ENCODE peak calls at places on chromosomes 2 and 18, in seven cellular contexts. One of them, this sample, is unnamed.

GRCh38 chr2:47645246-47645645 is 137.7 kb upstream of the MSH6 start:
- DNase-seq in upper lobe of right lung: peak; percentile 7
- DNase-seq in GM23248: no peak
- DNase-seq in colonic mucosa: no peak
- DNase-seq in heart left ventricle: no peak
- DNase-seq in PC-3: no peak
- DNase-seq in adrenal gland: no peak
- DNase-seq in this sample: no peak

GRCh38 chr2:228600265-228600664 is 418.8 kb upstream of the SPHKAP start:
- DNase-seq in PC-3: peak; percentile 69
- DNase-seq in heart left ventricle: no peak
- DNase-seq in adrenal gland: no peak
- DNase-seq in colonic mucosa: no peak
- DNase-seq in upper lobe of right lung: no peak
- DNase-seq in GM23248: peak; percentile 96
- DNase-seq in this sample: no peak

GRCh38 chr2:48315847-48316194 is 214.1 kb upstream of the STON1 start:
- DNase-seq in heart left ventricle: no peak
- DNase-seq in adrenal gland: no peak
- DNase-seq in upper lobe of right lung: no peak
- DNase-seq in colonic mucosa: peak; percentile 36
- DNase-seq in GM23248: peak; percentile 37
- DNase-seq in PC-3: peak; percentile 28
- DNase-seq in this sample: no peak

GRCh38 chr2:138589663-138590062 is 88.1 kb downstream of the SPOPL start:
- DNase-seq in colonic mucosa: no peak
- DNase-seq in PC-3: no peak
- DNase-seq in adrenal gland: no peak
- DNase-seq in upper lobe of right lung: no peak
- DNase-seq in GM23248: no peak
- DNase-seq in heart left ventricle: no peak
- DNase-seq in this sample: no peak

GRCh38 chr18:38368886-38369285 is 803.3 kb upstream of the CELF4 start:
- DNase-seq in colonic mucosa: no peak
- DNase-seq in adrenal gland: no peak
- DNase-seq in GM23248: no peak
- DNase-seq in PC-3: peak; percentile 1
- DNase-seq in heart left ventricle: no peak
- DNase-seq in upper lobe of right lung: no peak
- DNase-seq in this sample: no peak

GRCh38 chr18:25052426-25052825 is 299.5 kb downstream of the ZNF521 start:
- DNase-seq in PC-3: no peak
- DNase-seq in upper lobe of right lung: no peak
- DNase-seq in colonic mucosa: no peak
- DNase-seq in adrenal gland: no peak
- DNase-seq in heart left ventricle: no peak
- DNase-seq in GM23248: no peak
- DNase-seq in this sample: no peak

GRCh38 chr2:160730296-160730995 is 236.8 kb upstream of the RBMS1 start:
- DNase-seq in adrenal gland: no peak
- DNase-seq in PC-3: no peak
- DNase-seq in GM23248: no peak
- DNase-seq in heart left ventricle: no peak
- DNase-seq in colonic mucosa: no peak
- DNase-seq in upper lobe of right lung: no peak
- DNase-seq in this sample: no peak

GRCh38 chr2:25483584-25484266 is 142.0 kb upstream of the DNMT3A start:
- DNase-seq in PC-3: no peak
- DNase-seq in upper lobe of right lung: no peak
- DNase-seq in colonic mucosa: no peak
- DNase-seq in heart left ventricle: no peak
- DNase-seq in GM23248: no peak
- DNase-seq in adrenal gland: no peak
- DNase-seq in this sample: no peak

GRCh38 chr2:144524190-144524957 is 4.5 kb upstream of the ZEB2 start:
- DNase-seq in upper lobe of right lung: peak; percentile 77
- DNase-seq in PC-3: no peak
- DNase-seq in heart left ventricle: peak; percentile 90
- DNase-seq in GM23248: peak; percentile 60
- DNase-seq in colonic mucosa: no peak
- DNase-seq in adrenal gland: peak; percentile 68
- DNase-seq in this sample: no peak

GRCh38 chr2:143480586-143481230 is 351.5 kb downstream of the ARHGAP15 start:
- DNase-seq in colonic mucosa: no peak
- DNase-seq in PC-3: no peak
- DNase-seq in upper lobe of right lung: no peak
- DNase-seq in GM23248: peak; percentile 18
- DNase-seq in adrenal gland: no peak
- DNase-seq in heart left ventricle: no peak
- DNase-seq in this sample: no peak

GRCh38 chr2:162582357-162582798 is 238.4 kb downstream of the GCA start:
- DNase-seq in upper lobe of right lung: no peak
- DNase-seq in heart left ventricle: no peak
- DNase-seq in colonic mucosa: peak; percentile 37
- DNase-seq in GM23248: no peak
- DNase-seq in PC-3: peak; percentile 69
- DNase-seq in adrenal gland: peak; percentile 90
- DNase-seq in this sample: no peak

GRCh38 chr18:35267161-35267651 is 22.8 kb downstream of the ZSCAN30 start:
- DNase-seq in heart left ventricle: peak; percentile 89
- DNase-seq in colonic mucosa: peak; percentile 69
- DNase-seq in upper lobe of right lung: peak; percentile 90
- DNase-seq in adrenal gland: peak; percentile 69
- DNase-seq in GM23248: peak; percentile 54
- DNase-seq in PC-3: no peak
- DNase-seq in this sample: peak; percentile 38

GRCh38 chr2:36770542-36771287 is 74.2 kb downstream of the VIT start:
- DNase-seq in heart left ventricle: no peak
- DNase-seq in GM23248: peak; percentile 52
- DNase-seq in PC-3: peak; percentile 49
- DNase-seq in colonic mucosa: peak; percentile 36
- DNase-seq in adrenal gland: no peak
- DNase-seq in upper lobe of right lung: no peak
- DNase-seq in this sample: no peak

GRCh38 chr2:240430595-240430994 is 4.9 kb upstream of the GPC1 start:
- DNase-seq in heart left ventricle: no peak
- DNase-seq in adrenal gland: peak; percentile 8
- DNase-seq in GM23248: no peak
- DNase-seq in upper lobe of right lung: peak; percentile 55
- DNase-seq in colonic mucosa: peak; percentile 11
- DNase-seq in PC-3: no peak
- DNase-seq in this sample: no peak

GRCh38 chr2:25174192-25174861 is 5.9 kb upstream of the POMC start:
- DNase-seq in PC-3: no peak
- DNase-seq in heart left ventricle: no peak
- DNase-seq in upper lobe of right lung: peak; percentile 28
- DNase-seq in colonic mucosa: no peak
- DNase-seq in adrenal gland: no peak
- DNase-seq in GM23248: no peak
- DNase-seq in this sample: no peak

GRCh38 chr2:71563872-71564271 is 110.5 kb downstream of the DYSF start:
- DNase-seq in upper lobe of right lung: no peak
- DNase-seq in PC-3: no peak
- DNase-seq in GM23248: peak; percentile 60
- DNase-seq in heart left ventricle: peak; percentile 42
- DNase-seq in colonic mucosa: no peak
- DNase-seq in adrenal gland: no peak
- DNase-seq in this sample: no peak

GRCh38 chr2:20149703-20150030 is 75.3 kb downstream of the SDC1 start:
- DNase-seq in upper lobe of right lung: no peak
- DNase-seq in heart left ventricle: no peak
- DNase-seq in adrenal gland: no peak
- DNase-seq in PC-3: no peak
- DNase-seq in colonic mucosa: no peak
- DNase-seq in GM23248: no peak
- DNase-seq in this sample: no peak

GRCh38 chr2:165443524-165443923 is 26.0 kb upstream of the CSRNP3 start:
- DNase-seq in colonic mucosa: no peak
- DNase-seq in heart left ventricle: no peak
- DNase-seq in GM23248: no peak
- DNase-seq in upper lobe of right lung: no peak
- DNase-seq in adrenal gland: no peak
- DNase-seq in PC-3: no peak
- DNase-seq in this sample: no peak

GRCh38 chr18:49585781-49586663 is 24.2 kb downstream of the LIPG start:
- DNase-seq in GM23248: no peak
- DNase-seq in colonic mucosa: no peak
- DNase-seq in adrenal gland: no peak
- DNase-seq in upper lobe of right lung: no peak
- DNase-seq in PC-3: no peak
- DNase-seq in heart left ventricle: no peak
- DNase-seq in this sample: no peak

GRCh38 chr2:209431701-209432100 is 7.9 kb downstream of the MAP2 start:
- DNase-seq in heart left ventricle: no peak
- DNase-seq in adrenal gland: no peak
- DNase-seq in upper lobe of right lung: no peak
- DNase-seq in PC-3: peak; percentile 96
- DNase-seq in colonic mucosa: no peak
- DNase-seq in GM23248: peak; percentile 73
- DNase-seq in this sample: no peak

GRCh38 chr2:74735544-74735943 is 81.5 kb downstream of the SEMA4F start:
- DNase-seq in upper lobe of right lung: no peak
- DNase-seq in adrenal gland: no peak
- DNase-seq in PC-3: peak; percentile 34
- DNase-seq in GM23248: peak; percentile 27
- DNase-seq in heart left ventricle: no peak
- DNase-seq in colonic mucosa: no peak
- DNase-seq in this sample: no peak

GRCh38 chr18:63648241-63648640 is 4.2 kb upstream of the SERPINB4 start:
- DNase-seq in heart left ventricle: no peak
- DNase-seq in upper lobe of right lung: no peak
- DNase-seq in colonic mucosa: no peak
- DNase-seq in PC-3: peak; percentile 7
- DNase-seq in adrenal gland: no peak
- DNase-seq in GM23248: peak; percentile 44
- DNase-seq in this sample: no peak

GRCh38 chr2:158998486-158999248 is 30.2 kb downstream of the TANC1 start:
- DNase-seq in adrenal gland: peak; percentile 76
- DNase-seq in colonic mucosa: no peak
- DNase-seq in upper lobe of right lung: no peak
- DNase-seq in GM23248: peak; percentile 44
- DNase-seq in PC-3: no peak
- DNase-seq in heart left ventricle: no peak
- DNase-seq in this sample: no peak

GRCh38 chr18:12995952-12996477 is 4.9 kb downstream of the CEP192 start:
- DNase-seq in PC-3: no peak
- DNase-seq in adrenal gland: no peak
- DNase-seq in colonic mucosa: no peak
- DNase-seq in heart left ventricle: no peak
- DNase-seq in GM23248: no peak
- DNase-seq in upper lobe of right lung: no peak
- DNase-seq in this sample: no peak

GRCh38 chr18:12995424-12995823 is 4.3 kb downstream of the CEP192 start:
- DNase-seq in adrenal gland: no peak
- DNase-seq in GM23248: no peak
- DNase-seq in upper lobe of right lung: no peak
- DNase-seq in heart left ventricle: no peak
- DNase-seq in PC-3: no peak
- DNase-seq in colonic mucosa: no peak
- DNase-seq in this sample: no peak

GRCh38 chr18:13003466-13003896 is 12.3 kb downstream of the CEP192 start:
- DNase-seq in GM23248: peak; percentile 70
- DNase-seq in adrenal gland: peak; percentile 26
- DNase-seq in upper lobe of right lung: no peak
- DNase-seq in heart left ventricle: no peak
- DNase-seq in colonic mucosa: peak; percentile 24
- DNase-seq in PC-3: peak; percentile 62
- DNase-seq in this sample: no peak

GRCh38 chr18:12996661-12997292 is 5.6 kb downstream of the CEP192 start:
- DNase-seq in adrenal gland: no peak
- DNase-seq in GM23248: no peak
- DNase-seq in colonic mucosa: no peak
- DNase-seq in heart left ventricle: no peak
- DNase-seq in PC-3: no peak
- DNase-seq in upper lobe of right lung: no peak
- DNase-seq in this sample: no peak

GRCh38 chr18:12998332-12999060 is 7.3 kb downstream of the CEP192 start:
- DNase-seq in PC-3: no peak
- DNase-seq in upper lobe of right lung: no peak
- DNase-seq in heart left ventricle: no peak
- DNase-seq in adrenal gland: no peak
- DNase-seq in GM23248: no peak
- DNase-seq in colonic mucosa: no peak
- DNase-seq in this sample: no peak
- H3K36me3 ChIP-seq in PC-3: peaks cover 22% of the 10 kb centered on the region
- H3K36me3 ChIP-seq in upper lobe of right lung: peaks cover 25% of the 10 kb centered on the region
- H3K36me3 ChIP-seq in heart left ventricle: peaks cover 35% of the 10 kb centered on the region
- H3K36me3 ChIP-seq in adrenal gland: no peaks in the 10 kb centered on the region
- H3K36me3 ChIP-seq in GM23248: peaks cover 5% of the 10 kb centered on the region
- H3K36me3 ChIP-seq in colonic mucosa: no peaks in the 10 kb centered on the region
- H3K36me3 ChIP-seq in this sample: peaks cover 19% of the 10 kb centered on the region

DNA sequence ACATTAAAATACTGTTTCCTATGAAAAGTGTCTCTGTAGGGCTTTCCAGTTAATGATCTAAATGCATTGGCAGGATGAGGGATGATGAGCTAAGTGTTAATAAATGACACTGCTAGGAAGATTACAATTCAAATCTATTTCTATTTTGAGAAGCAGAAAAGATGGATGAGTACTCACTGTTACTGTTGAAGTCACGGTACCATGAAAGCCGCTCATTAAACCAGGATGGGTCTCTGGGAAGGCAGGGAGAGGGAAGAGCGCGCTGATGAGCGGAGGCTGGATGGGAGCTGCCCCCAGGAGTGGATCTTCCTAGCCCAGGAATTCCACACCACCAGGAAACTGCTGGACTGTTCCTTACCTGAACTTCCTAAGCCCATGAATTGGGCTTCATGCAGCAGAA is 27.1 kb upstream of the TXNDC2 start:
- DNase-seq in adrenal gland: no peak
- DNase-seq in upper lobe of right lung: no peak
- DNase-seq in GM23248: no peak
- DNase-seq in PC-3: no peak
- DNase-seq in heart left ventricle: no peak
- DNase-seq in colonic mucosa: no peak
- DNase-seq in this sample: no peak
- H3K36me3 ChIP-seq in adrenal gland: no peaks in the 10 kb centered on the region
- H3K36me3 ChIP-seq in upper lobe of right lung: no peaks in the 10 kb centered on the region
- H3K36me3 ChIP-seq in GM23248: peaks cover 11% of the 10 kb centered on the region
- H3K36me3 ChIP-seq in PC-3: no peaks in the 10 kb centered on the region
- H3K36me3 ChIP-seq in heart left ventricle: peaks cover 21% of the 10 kb centered on the region
- H3K36me3 ChIP-seq in colonic mucosa: no peaks in the 10 kb centered on the region
- H3K36me3 ChIP-seq in this sample: no peaks in the 10 kb centered on the region

GRCh38 chr18:68414407-68414806 is 300.5 kb downstream of the TMX3 start:
- DNase-seq in colonic mucosa: no peak
- DNase-seq in adrenal gland: no peak
- DNase-seq in PC-3: no peak
- DNase-seq in upper lobe of right lung: no peak
- DNase-seq in heart left ventricle: no peak
- DNase-seq in GM23248: no peak
- DNase-seq in this sample: no peak

GRCh38 chr18:68406761-68407160 is 308.1 kb downstream of the TMX3 start:
- DNase-seq in GM23248: peak; percentile 50
- DNase-seq in PC-3: peak; percentile 35
- DNase-seq in heart left ventricle: no peak
- DNase-seq in adrenal gland: no peak
- DNase-seq in upper lobe of right lung: no peak
- DNase-seq in colonic mucosa: no peak
- DNase-seq in this sample: no peak

GRCh38 chr18:68409585-68409984 is 305.3 kb downstream of the TMX3 start:
- DNase-seq in colonic mucosa: no peak
- DNase-seq in PC-3: no peak
- DNase-seq in upper lobe of right lung: no peak
- DNase-seq in GM23248: no peak
- DNase-seq in heart left ventricle: no peak
- DNase-seq in adrenal gland: no peak
- DNase-seq in this sample: no peak
- H3K36me3 ChIP-seq in colonic mucosa: no peaks in the 10 kb centered on the region
- H3K36me3 ChIP-seq in PC-3: no peaks in the 10 kb centered on the region
- H3K36me3 ChIP-seq in upper lobe of right lung: no peaks in the 10 kb centered on the region
- H3K36me3 ChIP-seq in GM23248: no peaks in the 10 kb centered on the region
- H3K36me3 ChIP-seq in heart left ventricle: no peaks in the 10 kb centered on the region
- H3K36me3 ChIP-seq in adrenal gland: no peaks in the 10 kb centered on the region
- H3K36me3 ChIP-seq in this sample: no peaks in the 10 kb centered on the region

GRCh38 chr18:2606335-2606734 is 35.0 kb downstream of the NDC80 start:
- DNase-seq in colonic mucosa: no peak
- DNase-seq in upper lobe of right lung: no peak
- DNase-seq in PC-3: no peak
- DNase-seq in heart left ventricle: no peak
- DNase-seq in adrenal gland: no peak
- DNase-seq in GM23248: no peak
- DNase-seq in this sample: no peak
- H3K36me3 ChIP-seq in colonic mucosa: no peaks in the 10 kb centered on the region
- H3K36me3 ChIP-seq in upper lobe of right lung: no peaks in the 10 kb centered on the region
- H3K36me3 ChIP-seq in PC-3: peaks cover 47% of the 10 kb centered on the region
- H3K36me3 ChIP-seq in heart left ventricle: peaks cover 5% of the 10 kb centered on the region
- H3K36me3 ChIP-seq in adrenal gland: no peaks in the 10 kb centered on the region
- H3K36me3 ChIP-seq in GM23248: peaks cover 3% of the 10 kb centered on the region
- H3K36me3 ChIP-seq in this sample: peaks cover 3% of the 10 kb centered on the region

This sample was measured in effector memory CD4-positive, alpha-beta T cell.